ENCODE peak calls at places on chromosomes 11 and 22, in five cellular contexts. K is effector memory CD4-positive, alpha-beta T cell; B is PC-3; G is aorta; L is stomach. E is an unnamed sample. For H3K4me1, the result is how much of the 10 kb centered on the place peaks cover.

GRCh38 chr11:8917157-8917820 is 6.3 kb downstream of the AKIP1 start:
- DNase-seq in L (peak), K (no peak), B (peak), G (peak), E (no peak)

GRCh38 chr11:82810326-82810725 is 76.7 kb upstream of the FAM181B start:
- DNase-seq in L (no peak), G (no peak), B (no peak), K (no peak), E (no peak)

GRCh38 chr11:11578542-11578941 is 43.3 kb downstream of the GALNT18 start:
- DNase-seq in B (no peak), G (no peak), K (no peak), L (no peak), E (no peak)

GRCh38 chr22:34416321-34416900 is 496.1 kb upstream of the LARGE1 start:
- DNase-seq in B (no peak), K (no peak), L (no peak), G (no peak), E (no peak)

GRCh38 chr11:31233425-31233824 is 136.1 kb downstream of the DCDC1 start:
- DNase-seq in K (no peak), G (no peak), L (no peak), B (peak), E (no peak)

GRCh38 chr11:76682681-76683080 is 12.1 kb upstream of the LRRC32 start:
- DNase-seq in K (no peak), G (no peak), B (no peak), L (no peak), E (no peak)

GRCh38 chr11:40293655-40294342 is 1165.7 kb downstream of the LRRC4C start:
- DNase-seq in G (peak), L (peak), B (peak), K (no peak), E (no peak)

GRCh38 chr22:32325416-32325801 is 32.3 kb upstream of the RFPL3 start:
- DNase-seq in K (no peak), G (no peak), L (peak), B (no peak), E (no peak)

GRCh38 chr11:10004526-10005113 is 289.4 kb downstream of the SBF2 start:
- DNase-seq in K (no peak), B (no peak), G (no peak), L (no peak), E (no peak)

GRCh38 chr11:34621876-34622275 is 983 bp downstream of the EHF start:
- DNase-seq in B (peak), K (no peak), L (no peak), G (no peak), E (no peak)

GRCh38 chr11:13051257-13051656 is 42.1 kb downstream of the RASSF10 start:
- DNase-seq in G (no peak), B (peak), L (no peak), K (no peak), E (no peak)

GRCh38 chr11:1198766-1199688 is 23.8 kb upstream of the MUC5B start:
- DNase-seq in G (peak), K (no peak), B (no peak), L (peak), E (peak)

GRCh38 chr22:25368271-25368670 is 148.8 kb downstream of the CRYBB2 start:
- DNase-seq in L (peak), B (peak), G (no peak), K (no peak), E (peak)

GRCh38 chr11:3796796-3797328 is 492 bp downstream of the NUP98 start:
- DNase-seq in K (no peak), L (no peak), B (no peak), G (no peak), E (no peak)

GRCh38 chr11:6607190-6607635 is 3.6 kb downstream of the ILK start:
- DNase-seq in K (no peak), B (no peak), G (no peak), L (no peak), E (no peak)

GRCh38 chr11:103097279-103097678 is 5.3 kb upstream of the DCUN1D5 start:
- DNase-seq in K (no peak), L (no peak), G (no peak), B (no peak), E (no peak)

GRCh38 chr11:57288771-57289579 is 35.8 kb downstream of the TNKS1BP1 start:
- DNase-seq in G (no peak), B (peak), L (no peak), K (no peak), E (no peak)

GRCh38 chr11:124143034-124143433 is 27.8 kb downstream of the VWA5A start:
- DNase-seq in B (no peak), K (no peak), G (no peak), L (no peak), E (no peak)

GRCh38 chr11:61091373-61092279 is 10.7 kb upstream of the CD5 start:
- DNase-seq in K (no peak), B (no peak), G (no peak), L (no peak), E (no peak)

GRCh38 chr11:34065505-34066203 is 14.1 kb downstream of the CAPRIN1 start:
- DNase-seq in L (no peak), G (no peak), B (no peak), K (no peak), E (no peak)

GRCh38 chr22:35782504-35782903 is 64.8 kb downstream of the APOL5 start:
- DNase-seq in K (no peak), L (no peak), B (no peak), G (no peak), E (no peak)

GRCh38 chr11:19027829-19028595 is 32.5 kb downstream of the MRGPRX2 start:
- DNase-seq in B (peak), G (no peak), L (no peak), K (no peak), E (no peak)

GRCh38 chr11:2816941-2817421 is 68.6 kb downstream of the CDKN1C start:
- DNase-seq in B (no peak), G (peak), L (no peak), K (no peak), E (no peak)

GRCh38 chr11:4607111-4607510 is 920 bp downstream of the TRIM68 start:
- DNase-seq in B (no peak), L (no peak), K (no peak), G (no peak), E (no peak)

GRCh38 chr11:122202951-122203456 is 87.0 kb upstream of the BLID start:
- DNase-seq in K (no peak), L (peak), G (peak), B (peak), E (no peak)

GRCh38 chr11:15941206-15941770 is 415.1 kb downstream of the SOX6 start:
- DNase-seq in B (no peak), K (no peak), G (no peak), L (no peak), E (no peak)

GRCh38 chr22:40241200-40241763 is 63.6 kb downstream of the TNRC6B start:
- DNase-seq in L (no peak), G (no peak), K (no peak), B (no peak), E (no peak)

GRCh38 chr11:1153951-1154487 is 3.7 kb upstream of the MUC5AC start:
- DNase-seq in L (peak), B (peak), G (peak), K (no peak), E (peak)

GRCh38 chr11:2808850-2809847 is 76.4 kb downstream of the CDKN1C start:
- DNase-seq in B (no peak), K (no peak), G (no peak), L (no peak), E (peak)

GRCh38 chr22:26581026-26581425 is 8.9 kb downstream of the TPST2 start:
- DNase-seq in B (no peak), K (no peak), G (no peak), L (no peak), E (no peak)

GRCh38 chr11:69111578-69112247 is 44.0 kb upstream of the SMIM38 start:
- DNase-seq in K (no peak), B (no peak), L (no peak), G (peak), E (no peak)

GRCh38 chr22:28911279-28911640 is 27.9 kb downstream of the ZNRF3 start:
- DNase-seq in G (no peak), K (no peak), B (no peak), L (no peak), E (no peak)

GRCh38 chr11:83852775-83853442 is 566.7 kb upstream of the CCDC90B start:
- DNase-seq in B (no peak), K (no peak), L (no peak), G (no peak), E (no peak)

GRCh38 chr11:61728940-61729219 is 23.6 kb upstream of the MYRF start:
- DNase-seq in G (no peak), L (no peak), K (no peak), B (peak), E (no peak)

GRCh38 chr11:83159901-83160865 is 3.3 kb downstream of the PCF11 start:
- DNase-seq in L (peak), B (peak), G (no peak), K (no peak), E (no peak)

GRCh38 chr22:48717883-48718817 is 1109.5 kb downstream of the BRD1 start:
- DNase-seq in K (no peak), G (peak), L (no peak), B (no peak), E (peak)
- H3K4me1 ChIP-seq in K (under half), G (under half), L (under half), B (under half), E (under half)

DNA sequence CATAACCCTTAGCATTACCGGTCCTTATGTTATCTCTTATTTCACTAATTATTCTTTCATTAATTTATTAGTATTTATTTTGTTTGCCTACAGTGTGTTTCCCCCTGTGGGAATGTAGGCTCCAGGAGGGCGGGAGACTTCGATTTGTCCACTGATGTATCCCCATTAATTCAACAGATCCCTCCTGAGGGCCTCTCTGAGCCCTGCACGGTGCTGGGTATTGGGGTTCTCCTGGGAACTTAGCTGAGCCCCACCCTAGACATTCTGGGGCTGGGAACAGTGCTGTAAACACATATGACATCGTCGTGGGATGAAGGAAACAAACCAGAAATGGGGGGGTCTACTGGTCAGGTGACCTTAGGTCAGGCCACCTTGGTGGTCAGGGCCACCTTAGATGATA is 798 bp downstream of the PHETA2 start:
- DNase-seq in G (no peak), L (no peak), B (no peak), K (no peak), E (no peak)
- H3K4me1 ChIP-seq in G (under half), L (half or more), B (under half), K (under half), E (under half)

GRCh38 chr22:36850016-36850415 is 10.8 kb upstream of the NCF4 start:
- DNase-seq in K (no peak), L (no peak), B (no peak), G (no peak), E (no peak)
- H3K4me1 ChIP-seq in K (under half), L (under half), B (under half), G (under half), E (under half)

DNA sequence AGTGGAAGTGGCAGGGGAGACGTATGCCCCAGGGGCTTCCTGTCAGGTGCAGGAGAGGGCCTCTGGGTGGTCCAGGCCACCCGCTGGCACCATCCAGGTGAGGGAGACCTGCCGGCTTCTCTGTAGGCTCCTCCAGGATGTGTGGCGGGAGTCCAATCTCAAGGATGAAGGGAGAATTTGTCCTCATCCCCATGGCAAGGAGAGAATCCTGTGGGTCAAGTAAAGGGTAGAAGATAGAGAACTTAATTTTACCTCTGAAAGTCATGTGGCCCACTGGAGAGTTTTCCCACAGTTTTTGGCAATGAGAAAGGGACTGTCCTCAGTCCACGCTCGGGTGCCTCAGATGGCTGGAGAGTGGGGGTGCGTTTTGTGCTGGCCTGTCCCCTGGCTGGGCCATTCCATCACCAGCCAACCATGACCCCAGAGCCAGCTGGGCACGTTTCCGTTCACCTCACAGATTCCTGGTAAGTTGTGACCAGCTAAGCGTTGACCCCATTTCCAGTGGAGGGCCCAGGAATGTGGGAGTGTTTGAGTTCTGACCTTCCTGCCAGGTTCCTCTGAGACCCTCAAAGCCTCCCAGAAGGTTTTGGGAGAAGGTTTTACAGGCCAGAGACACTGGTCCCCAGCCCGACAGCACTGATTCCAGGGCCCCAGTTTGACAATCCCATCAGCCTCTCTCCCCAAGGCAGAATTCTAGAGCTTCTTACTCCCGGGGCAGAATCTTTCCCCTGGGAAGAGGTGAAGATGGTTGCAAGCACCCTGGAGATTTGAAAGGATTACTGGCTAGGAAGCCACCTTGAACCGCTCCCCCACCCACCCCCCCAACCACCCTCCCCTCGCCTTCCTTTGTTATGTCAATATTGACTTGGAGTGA is 2.6 kb downstream of the OVOL1 start:
- DNase-seq in B (no peak), K (no peak), L (no peak), G (no peak), E (no peak)
- H3K4me1 ChIP-seq in B (half or more), K (under half), L (half or more), G (under half), E (under half)

DNA sequence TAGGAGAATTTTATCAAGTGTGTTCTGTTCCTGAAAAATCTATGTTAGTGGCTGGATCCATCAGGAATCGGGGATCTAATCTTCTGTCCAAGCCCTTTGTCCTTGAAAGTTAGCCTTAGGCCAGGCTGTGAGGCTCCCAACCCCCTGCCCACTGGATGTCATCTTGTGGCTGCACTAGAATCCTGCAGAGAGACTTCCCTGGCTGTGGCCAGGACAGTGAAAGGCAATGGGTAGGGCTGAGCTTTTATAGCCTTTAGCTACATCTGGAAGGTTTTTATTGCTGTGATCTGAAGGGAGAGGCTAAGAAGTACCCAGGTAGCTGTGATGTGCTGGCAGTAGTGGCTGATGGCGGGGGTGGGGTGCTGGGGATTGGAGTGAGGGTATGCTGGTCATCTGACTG is 2.1 kb downstream of the OAF start:
- DNase-seq in B (peak), L (no peak), K (no peak), G (no peak), E (no peak)
- H3K4me1 ChIP-seq in B (half or more), L (half or more), K (under half), G (under half), E (under half)

GRCh38 chr11:44760917-44761545 is 34.3 kb downstream of the TSPAN18 start:
- DNase-seq in G (peak), K (no peak), B (peak), L (peak), E (peak)
- H3K4me1 ChIP-seq in G (under half), K (under half), B (under half), L (under half), E (under half)

GRCh38 chr22:38249803-38250641 is 22.8 kb downstream of the TMEM184B start:
- DNase-seq in G (no peak), K (no peak), L (no peak), B (no peak), E (no peak)
- H3K4me1 ChIP-seq in G (under half), K (under half), L (half or more), B (under half), E (under half)

GRCh38 chr22:27676545-27677188 is 124.9 kb downstream of the MN1 start:
- DNase-seq in G (no peak), K (no peak), L (no peak), B (no peak), E (no peak)
- H3K4me1 ChIP-seq in G (under half), K (under half), L (under half), B (under half), E (under half)

DNA sequence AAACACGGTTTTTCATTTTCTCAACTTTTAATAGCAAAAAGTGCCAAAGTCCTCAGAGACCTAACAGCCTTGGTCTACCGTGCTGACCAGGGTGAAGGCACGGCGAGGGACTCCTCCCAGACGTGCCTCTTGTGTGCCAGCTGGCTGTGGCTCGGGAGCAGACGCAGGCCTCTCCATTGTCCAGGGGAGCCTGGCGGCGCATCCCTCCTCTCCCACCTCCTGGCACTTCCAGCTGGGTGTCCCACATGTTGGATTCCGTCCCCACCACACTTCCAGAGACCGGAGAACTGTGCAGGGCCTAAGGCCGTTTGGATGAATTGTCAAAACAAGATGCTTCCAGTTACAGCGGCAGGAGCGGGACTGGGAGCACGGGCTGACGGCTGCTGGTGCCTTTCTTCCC is 11.6 kb downstream of the CDPF1 start:
- DNase-seq in B (no peak), K (no peak), L (no peak), G (no peak), E (no peak)
- H3K4me1 ChIP-seq in B (under half), K (under half), L (under half), G (under half), E (under half)

GRCh38 chr22:50473088-50473487 is 1.7 kb downstream of the SBF1 start:
- DNase-seq in G (no peak), L (no peak), K (peak), B (peak), E (peak)
- H3K4me1 ChIP-seq in G (under half), L (half or more), K (half or more), B (under half), E (half or more)